ENCODE peak calls at places on chromosome 7, in eight cellular contexts. W is HCT116; K is spleen; R is activated CD4-positive, alpha-beta T cell treated with anti-CD3 and anti-CD28 coated beads, Interleukin-2, amount 50 U/mL, for 1 hour; E is stimulated activated CD4-positive, alpha-beta T cell treated with anti-CD3 and anti-CD28 coated beads, Interleukin-15, amount 100 ng/mL, for 1 hour; X is Daoy; C is NCI-H69; J is GM04504. I is an unnamed sample.

GRCh38 chr7:38123494-38123893 is 54.6 kb upstream of the STARD3NL start:
- DNase-seq in W (no peak), K (no peak), R (no peak), E (no peak), X (no peak), C (no peak), J (no peak), I (no peak)

GRCh38 chr7:10974717-10975032 is 1.0 kb downstream of the PHF14 start:
- DNase-seq in W (no peak), K (no peak), R (no peak), E (no peak), X (no peak), C (peak), J (no peak), I (no peak)

GRCh38 chr7:917255-918117 is 37.0 kb downstream of the ADAP1 start:
- DNase-seq in W (no peak), K (peak), R (no peak), E (no peak), X (no peak), C (no peak), J (no peak), I (no peak)

GRCh38 chr7:52233248-52233647 is 802.2 kb upstream of the POM121L12 start:
- DNase-seq in W (no peak), K (no peak), R (no peak), E (no peak), X (no peak), C (no peak), J (no peak), I (no peak)

GRCh38 chr7:117759950-117760640 is 113.1 kb downstream of the CTTNBP2 start:
- DNase-seq in W (no peak), K (no peak), R (no peak), E (no peak), X (no peak), C (no peak), J (no peak), I (no peak)

GRCh38 chr7:114423218-114423496 is 8.5 kb downstream of the FOXP2 start:
- DNase-seq in W (no peak), K (no peak), R (no peak), E (no peak), X (no peak), C (no peak), J (no peak), I (no peak)

GRCh38 chr7:47226688-47227087 is 355.2 kb downstream of the TNS3 start:
- DNase-seq in W (no peak), K (no peak), R (no peak), E (no peak), X (no peak), C (no peak), J (no peak), I (no peak)

GRCh38 chr7:28481131-28481926 is 69.0 kb downstream of the CREB5 start:
- DNase-seq in W (no peak), K (no peak), R (no peak), E (no peak), X (peak), C (no peak), J (no peak), I (no peak)

GRCh38 chr7:142873281-142873784 is 12.2 kb downstream of the TRPV6 start:
- DNase-seq in W (peak), K (no peak), R (peak), E (no peak), X (peak), C (peak), J (no peak), I (no peak)

GRCh38 chr7:98398567-98399372 is 2.1 kb downstream of the BAIAP2L1 start:
- DNase-seq in W (no peak), K (no peak), R (no peak), E (no peak), X (no peak), C (peak), J (no peak), I (no peak)

GRCh38 chr7:117399820-117400422 is 27.4 kb downstream of the ASZ1 start:
- DNase-seq in W (no peak), K (no peak), R (no peak), E (no peak), X (no peak), C (peak), J (no peak), I (no peak)

GRCh38 chr7:137591444-137591843 is 247.9 kb upstream of the PTN start:
- DNase-seq in W (no peak), K (no peak), R (no peak), E (no peak), X (peak), C (peak), J (peak), I (no peak)

GRCh38 chr7:1668932-1669485 is 1.1 kb upstream of the ELFN1 start:
- DNase-seq in W (no peak), K (peak), R (no peak), E (no peak), X (no peak), C (peak), J (no peak), I (no peak)

GRCh38 chr7:106814887-106815286 is 50.2 kb upstream of the PIK3CG start:
- DNase-seq in W (no peak), K (no peak), R (no peak), E (no peak), X (no peak), C (no peak), J (no peak), I (no peak)

GRCh38 chr7:78510580-78511188 is 712.1 kb downstream of the PHTF2 start:
- DNase-seq in W (peak), K (no peak), R (no peak), E (no peak), X (no peak), C (peak), J (no peak), I (peak)

GRCh38 chr7:137772221-137772620 is 74.6 kb downstream of the DGKI start:
- DNase-seq in W (no peak), K (no peak), R (no peak), E (no peak), X (peak), C (no peak), J (no peak), I (no peak)

GRCh38 chr7:90320801-90321494 is at the start of gene FAM237B:
- DNase-seq in W (no peak), K (peak), R (no peak), E (no peak), X (peak), C (peak), J (no peak), I (no peak)

GRCh38 chr7:6656413-6656812 is 19.3 kb downstream of the ZNF316 start:
- DNase-seq in W (no peak), K (no peak), R (no peak), E (no peak), X (no peak), C (no peak), J (no peak), I (no peak)

GRCh38 chr7:107130487-107131220 is 38.1 kb upstream of the HBP1 start:
- DNase-seq in W (no peak), K (no peak), R (no peak), E (no peak), X (no peak), C (no peak), J (no peak), I (no peak)

GRCh38 chr7:27163776-27164380 is 1.5 kb downstream of the HOXA9 start:
- DNase-seq in W (no peak), K (peak), R (no peak), E (no peak), X (no peak), C (no peak), J (peak), I (no peak)

GRCh38 chr7:84722086-84722485 is 464.8 kb downstream of the SEMA3D start:
- DNase-seq in W (no peak), K (no peak), R (no peak), E (no peak), X (no peak), C (no peak), J (peak), I (no peak)

GRCh38 chr7:98230746-98231471 is 19.7 kb downstream of the BHLHA15 start:
- DNase-seq in W (no peak), K (no peak), R (no peak), E (no peak), X (no peak), C (no peak), J (no peak), I (no peak)

I was measured in AG09319.